ENCODE peak calls at places on chromosomes 2 and 18, in nine cellular contexts. One of them, this sample, is unnamed.
A peak's percentile ranks its signal among the peaks of the same experiment; 100 is the strongest.

GRCh38 chr2:20640411-20641122 is 10.3 kb downstream of the HS1BP3 start:
- DNase-seq in K562: no peak
- DNase-seq in ovary: no peak
- DNase-seq in left lung: peak; percentile 59
- DNase-seq in DND-41: no peak
- DNase-seq in small intestine: no peak
- DNase-seq in tibial artery: no peak
- DNase-seq in IMR-90: no peak
- DNase-seq in aorta: no peak
- DNase-seq in this sample: no peak

GRCh38 chr2:173599821-173600354 is 245.2 kb downstream of the CDCA7 start:
- DNase-seq in IMR-90: no peak
- DNase-seq in aorta: no peak
- DNase-seq in K562: no peak
- DNase-seq in left lung: no peak
- DNase-seq in ovary: no peak
- DNase-seq in small intestine: no peak
- DNase-seq in tibial artery: no peak
- DNase-seq in DND-41: no peak
- DNase-seq in this sample: no peak

GRCh38 chr2:17300141-17300540 is 218.1 kb downstream of the RAD51AP2 start:
- DNase-seq in DND-41: no peak
- DNase-seq in left lung: no peak
- DNase-seq in ovary: no peak
- DNase-seq in small intestine: no peak
- DNase-seq in K562: no peak
- DNase-seq in aorta: no peak
- DNase-seq in IMR-90: peak; percentile 80
- DNase-seq in tibial artery: no peak
- DNase-seq in this sample: no peak

GRCh38 chr2:62307469-62308389 is 111.8 kb downstream of the B3GNT2 start:
- DNase-seq in aorta: no peak
- DNase-seq in left lung: no peak
- DNase-seq in DND-41: no peak
- DNase-seq in ovary: no peak
- DNase-seq in K562: no peak
- DNase-seq in IMR-90: no peak
- DNase-seq in small intestine: peak; percentile 79
- DNase-seq in tibial artery: no peak
- DNase-seq in this sample: no peak

GRCh38 chr2:191148766-191149165 is 2.0 kb downstream of the STAT4 start:
- DNase-seq in K562: no peak
- DNase-seq in DND-41: peak; percentile 31
- DNase-seq in IMR-90: no peak
- DNase-seq in left lung: no peak
- DNase-seq in ovary: no peak
- DNase-seq in tibial artery: no peak
- DNase-seq in aorta: no peak
- DNase-seq in small intestine: peak; percentile 57
- DNase-seq in this sample: peak; percentile 66

GRCh38 chr2:241563031-241563507 is 4.5 kb downstream of the BOK start:
- DNase-seq in ovary: no peak
- DNase-seq in DND-41: no peak
- DNase-seq in K562: no peak
- DNase-seq in aorta: peak; percentile 68
- DNase-seq in left lung: peak; percentile 66
- DNase-seq in small intestine: no peak
- DNase-seq in tibial artery: no peak
- DNase-seq in IMR-90: no peak
- DNase-seq in this sample: no peak

GRCh38 chr2:118239284-118239683 is 151.0 kb downstream of the INSIG2 start:
- DNase-seq in left lung: no peak
- DNase-seq in ovary: no peak
- DNase-seq in small intestine: no peak
- DNase-seq in aorta: no peak
- DNase-seq in K562: no peak
- DNase-seq in tibial artery: no peak
- DNase-seq in DND-41: no peak
- DNase-seq in IMR-90: no peak
- DNase-seq in this sample: no peak

GRCh38 chr2:10733584-10733958 is 12.1 kb downstream of the ATP6V1C2 start:
- DNase-seq in aorta: no peak
- DNase-seq in K562: peak; percentile 7
- DNase-seq in small intestine: no peak
- DNase-seq in DND-41: no peak
- DNase-seq in ovary: no peak
- DNase-seq in IMR-90: peak; percentile 21
- DNase-seq in tibial artery: no peak
- DNase-seq in left lung: no peak
- DNase-seq in this sample: no peak

GRCh38 chr18:69820538-69820937 is 127.1 kb downstream of the CD226 start:
- DNase-seq in tibial artery: no peak
- DNase-seq in DND-41: no peak
- DNase-seq in aorta: no peak
- DNase-seq in ovary: no peak
- DNase-seq in K562: no peak
- DNase-seq in left lung: no peak
- DNase-seq in small intestine: no peak
- DNase-seq in IMR-90: no peak
- DNase-seq in this sample: no peak

GRCh38 chr2:149562304-149562703 is 25.3 kb downstream of the MMADHC start:
- DNase-seq in left lung: no peak
- DNase-seq in tibial artery: no peak
- DNase-seq in small intestine: peak; percentile 77
- DNase-seq in aorta: no peak
- DNase-seq in K562: no peak
- DNase-seq in ovary: no peak
- DNase-seq in IMR-90: peak; percentile 59
- DNase-seq in DND-41: no peak
- DNase-seq in this sample: no peak

GRCh38 chr2:174717273-174717672 is 47.0 kb downstream of the CHRNA1 start:
- DNase-seq in IMR-90: peak; percentile 53
- DNase-seq in DND-41: peak; percentile 36
- DNase-seq in small intestine: peak; percentile 33
- DNase-seq in aorta: no peak
- DNase-seq in left lung: no peak
- DNase-seq in K562: no peak
- DNase-seq in ovary: no peak
- DNase-seq in tibial artery: no peak
- DNase-seq in this sample: peak; percentile 75

DNA sequence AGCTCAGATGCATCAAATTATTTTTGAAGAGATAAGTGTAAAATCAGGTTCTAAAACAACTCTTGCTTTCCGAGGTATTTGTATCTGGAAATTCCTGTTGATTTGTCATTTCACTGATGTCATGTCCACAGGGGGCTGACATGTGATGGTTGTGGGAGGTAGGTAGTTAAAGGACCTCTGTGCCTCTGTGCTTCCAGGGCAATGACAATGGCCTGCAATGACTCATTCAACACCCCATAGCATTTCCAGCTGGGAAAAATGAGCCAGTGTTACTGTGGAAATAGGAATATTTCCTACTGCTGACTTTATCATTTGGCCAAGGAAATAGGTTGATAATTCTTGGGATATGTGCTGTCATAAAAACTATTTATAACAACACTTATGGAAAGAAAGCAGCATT is 86.2 kb upstream of the CCDC195 start:
- DNase-seq in K562: no peak
- DNase-seq in IMR-90: peak; percentile 55
- DNase-seq in DND-41: no peak
- DNase-seq in small intestine: no peak
- DNase-seq in ovary: no peak
- DNase-seq in aorta: no peak
- DNase-seq in tibial artery: no peak
- DNase-seq in left lung: no peak
- DNase-seq in this sample: no peak
- H3K4me1 ChIP-seq in K562: no peaks in the 10 kb centered on the region
- H3K4me1 ChIP-seq in IMR-90: peaks cover 3% of the 10 kb centered on the region
- H3K4me1 ChIP-seq in DND-41: no peaks in the 10 kb centered on the region
- H3K4me1 ChIP-seq in small intestine: no peaks in the 10 kb centered on the region
- H3K4me1 ChIP-seq in ovary: no peaks in the 10 kb centered on the region
- H3K4me1 ChIP-seq in aorta: no peaks in the 10 kb centered on the region
- H3K4me1 ChIP-seq in tibial artery: no peaks in the 10 kb centered on the region
- H3K4me1 ChIP-seq in left lung: no peaks in the 10 kb centered on the region
- H3K4me1 ChIP-seq in this sample: no peaks in the 10 kb centered on the region

DNA sequence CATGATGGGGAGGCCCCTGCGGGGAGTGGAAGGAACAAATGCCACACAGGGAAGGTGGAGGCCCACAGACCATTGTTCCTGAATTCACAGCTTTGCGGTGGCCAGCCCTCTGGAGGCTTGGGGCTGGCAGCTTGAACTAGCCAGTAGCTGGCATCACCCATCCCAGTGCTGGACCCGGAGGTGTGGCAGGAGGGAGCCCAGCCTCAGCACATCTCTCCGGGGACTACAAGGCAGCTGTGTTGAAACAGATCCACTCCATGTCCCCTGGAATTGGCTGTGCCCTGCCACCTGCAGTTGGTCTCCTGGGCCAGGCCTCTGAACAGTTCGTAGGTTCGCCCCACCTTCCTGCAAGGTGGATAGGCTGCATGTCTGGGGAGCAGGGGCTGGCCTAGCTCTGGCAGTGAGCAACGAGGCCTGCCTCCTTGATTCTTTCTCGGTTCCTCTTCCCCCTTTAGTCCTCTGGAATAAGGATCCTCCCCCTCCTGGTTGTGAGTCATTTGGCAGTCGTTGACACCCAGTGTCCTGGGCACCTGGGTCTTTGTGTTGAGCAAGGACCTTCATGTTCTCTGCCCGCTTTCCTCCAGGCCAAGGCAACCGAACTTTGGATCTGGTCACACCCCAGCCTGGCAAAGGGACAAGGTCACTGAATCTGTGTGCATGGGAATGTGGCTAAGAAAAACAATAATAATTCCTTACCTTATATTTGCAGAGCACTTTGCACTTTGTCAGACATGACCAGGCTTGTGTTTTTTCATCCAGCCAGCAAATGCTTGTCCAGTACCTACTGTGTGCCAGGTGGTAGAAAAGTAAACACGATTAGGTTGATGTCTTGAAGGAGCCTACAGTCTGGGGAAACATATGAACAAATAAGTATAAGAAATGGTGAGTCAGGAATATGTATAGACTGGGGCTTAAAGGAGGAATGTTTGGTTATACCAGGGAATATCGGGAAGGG is 55.0 kb upstream of the MCFD2 start:
- DNase-seq in tibial artery: peak; percentile 83
- DNase-seq in aorta: no peak
- DNase-seq in K562: no peak
- DNase-seq in DND-41: no peak
- DNase-seq in ovary: no peak
- DNase-seq in IMR-90: peak; percentile 53
- DNase-seq in small intestine: peak; percentile 100
- DNase-seq in left lung: peak; percentile 68
- DNase-seq in this sample: no peak
- H3K27ac ChIP-seq in tibial artery: peak overlapping the region; percentile 71
- H3K27ac ChIP-seq in aorta: peak overlapping the region; percentile 53
- H3K27ac ChIP-seq in K562: no peak overlapping the region
- H3K27ac ChIP-seq in DND-41: peak overlapping the region; percentile 20
- H3K27ac ChIP-seq in ovary: peak overlapping the region; percentile 47
- H3K27ac ChIP-seq in IMR-90: peak overlapping the region; percentile 19
- H3K27ac ChIP-seq in small intestine: peak overlapping the region; percentile 78
- H3K27ac ChIP-seq in left lung: peak overlapping the region; percentile 76
- H3K27ac ChIP-seq in this sample: no peak overlapping the region

GRCh38 chr2:46310446-46310845 is 13.2 kb downstream of the EPAS1 start:
- DNase-seq in ovary: no peak
- DNase-seq in aorta: no peak
- DNase-seq in DND-41: no peak
- DNase-seq in left lung: no peak
- DNase-seq in tibial artery: no peak
- DNase-seq in K562: no peak
- DNase-seq in IMR-90: no peak
- DNase-seq in small intestine: no peak
- DNase-seq in this sample: no peak

GRCh38 chr2:46314065-46314835 is 17.0 kb downstream of the EPAS1 start:
- DNase-seq in IMR-90: no peak
- DNase-seq in small intestine: no peak
- DNase-seq in ovary: no peak
- DNase-seq in aorta: no peak
- DNase-seq in DND-41: no peak
- DNase-seq in left lung: no peak
- DNase-seq in K562: no peak
- DNase-seq in tibial artery: no peak
- DNase-seq in this sample: no peak

GRCh38 chr2:46309052-46309953 is 12.1 kb downstream of the EPAS1 start:
- DNase-seq in DND-41: no peak
- DNase-seq in tibial artery: no peak
- DNase-seq in K562: no peak
- DNase-seq in small intestine: no peak
- DNase-seq in IMR-90: peak; percentile 77
- DNase-seq in aorta: no peak
- DNase-seq in ovary: no peak
- DNase-seq in left lung: no peak
- DNase-seq in this sample: no peak

GRCh38 chr2:46313063-46313462 is 15.9 kb downstream of the EPAS1 start:
- DNase-seq in tibial artery: no peak
- DNase-seq in K562: no peak
- DNase-seq in ovary: no peak
- DNase-seq in DND-41: no peak
- DNase-seq in IMR-90: no peak
- DNase-seq in left lung: no peak
- DNase-seq in small intestine: no peak
- DNase-seq in aorta: no peak
- DNase-seq in this sample: no peak

GRCh38 chr2:46311651-46312223 is 14.5 kb downstream of the EPAS1 start:
- DNase-seq in ovary: no peak
- DNase-seq in small intestine: no peak
- DNase-seq in aorta: no peak
- DNase-seq in tibial artery: no peak
- DNase-seq in left lung: no peak
- DNase-seq in IMR-90: no peak
- DNase-seq in K562: no peak
- DNase-seq in DND-41: no peak
- DNase-seq in this sample: no peak
- H3K4me1 ChIP-seq in ovary: peaks cover 19% of the 10 kb centered on the region
- H3K4me1 ChIP-seq in small intestine: peaks cover 37% of the 10 kb centered on the region
- H3K4me1 ChIP-seq in aorta: peaks cover 18% of the 10 kb centered on the region
- H3K4me1 ChIP-seq in tibial artery: peaks cover 87% of the 10 kb centered on the region
- H3K4me1 ChIP-seq in left lung: peaks cover 97% of the 10 kb centered on the region
- H3K4me1 ChIP-seq in IMR-90: peaks cover 41% of the 10 kb centered on the region
- H3K4me1 ChIP-seq in K562: peaks cover 38% of the 10 kb centered on the region
- H3K4me1 ChIP-seq in DND-41: no peaks in the 10 kb centered on the region
- H3K4me1 ChIP-seq in this sample: no peaks in the 10 kb centered on the region

DNA sequence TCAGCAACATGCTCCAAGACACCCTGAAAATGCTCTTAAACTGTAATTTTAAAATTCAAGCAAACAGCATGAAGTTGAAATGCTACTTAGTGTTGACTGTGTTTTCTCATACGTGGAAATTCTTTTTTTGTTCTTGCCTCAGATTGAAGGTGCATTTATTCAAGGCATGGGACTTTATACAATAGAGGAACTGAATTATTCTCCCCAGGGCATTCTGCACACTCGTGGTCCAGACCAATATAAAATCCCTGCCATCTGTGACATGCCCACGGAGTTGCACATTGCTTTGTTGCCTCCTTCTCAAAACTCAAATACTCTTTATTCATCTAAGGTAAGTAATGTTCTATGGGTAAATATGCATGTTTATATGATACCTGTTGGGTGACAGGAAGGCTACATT is 82.7 kb downstream of the AOX1 start:
- DNase-seq in DND-41: no peak
- DNase-seq in ovary: no peak
- DNase-seq in aorta: no peak
- DNase-seq in K562: no peak
- DNase-seq in small intestine: no peak
- DNase-seq in IMR-90: no peak
- DNase-seq in tibial artery: no peak
- DNase-seq in left lung: no peak
- DNase-seq in this sample: no peak
- H3K27ac ChIP-seq in DND-41: no peak overlapping the region
- H3K27ac ChIP-seq in ovary: no peak overlapping the region
- H3K27ac ChIP-seq in aorta: no peak overlapping the region
- H3K27ac ChIP-seq in K562: no peak overlapping the region
- H3K27ac ChIP-seq in small intestine: no peak overlapping the region
- H3K27ac ChIP-seq in IMR-90: no peak overlapping the region
- H3K27ac ChIP-seq in tibial artery: no peak overlapping the region
- H3K27ac ChIP-seq in left lung: no peak overlapping the region
- H3K27ac ChIP-seq in this sample: no peak overlapping the region

This sample was measured in naive thymus-derived CD4-positive, alpha-beta T cell.